ENCODE peak calls at places on chromosomes 1 and 21, in five cellular contexts. D is transverse colon, B is adrenal gland, J is esophagus squamous epithelium, L is prostate gland. P is an unnamed sample.

GRCh38 chr21:42574234-42575027 is 60.8 kb downstream of the SLC37A1 start:
- DNase-seq in L (no peak), D (peak), J (no peak), B (peak), P (peak)

GRCh38 chr1:9207086-9207485 is 27.5 kb upstream of the H6PD start:
- DNase-seq in D (no peak), B (no peak), L (no peak), J (no peak), P (no peak)

GRCh38 chr1:94962745-94963265 is 35.9 kb upstream of the CNN3 start:
- DNase-seq in D (peak), B (peak), L (peak), J (no peak), P (peak)

GRCh38 chr1:206469411-206469932 is 804 bp upstream of the IKBKE start:
- DNase-seq in L (no peak), J (no peak), D (peak), B (no peak), P (no peak)

GRCh38 chr1:198141668-198142351 is 15.0 kb upstream of the NEK7 start:
- DNase-seq in L (no peak), D (no peak), B (no peak), J (no peak), P (no peak)

GRCh38 chr1:2229032-2229920 is 1.2 kb downstream of the SKI start:
- DNase-seq in B (peak), D (peak), J (no peak), L (peak), P (peak)

GRCh38 chr1:63955746-63956145 is 181.9 kb downstream of the ROR1 start:
- DNase-seq in J (no peak), B (peak), L (no peak), D (no peak), P (no peak)

GRCh38 chr1:17013598-17014320 is 2.0 kb upstream of the ATP13A2 start:
- DNase-seq in B (no peak), D (peak), J (no peak), L (no peak), P (no peak)

GRCh38 chr21:33855190-33855589 is 60.4 kb downstream of the ATP5PO start:
- DNase-seq in J (no peak), L (no peak), B (no peak), D (no peak), P (no peak)

DNA sequence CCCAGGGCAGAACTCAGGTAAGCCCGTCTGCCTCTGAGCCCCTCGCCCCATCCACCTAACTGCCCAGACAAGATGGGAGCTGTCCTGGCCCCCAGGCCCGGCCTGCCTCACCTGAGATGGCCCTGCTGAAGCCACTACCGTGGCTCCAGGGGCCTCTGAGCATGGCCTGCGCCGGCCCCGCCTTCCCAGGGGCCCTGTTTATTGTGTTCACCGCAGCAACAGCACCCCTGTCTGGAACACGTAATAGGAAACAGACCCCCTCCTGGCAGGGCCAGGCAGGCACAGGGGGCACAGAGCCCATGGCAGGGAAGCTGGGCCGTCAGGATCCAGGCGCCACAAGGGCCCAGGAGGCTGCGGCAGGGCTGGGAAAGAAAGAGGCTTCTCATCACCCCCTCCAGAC is 62.4 kb downstream of the ARHGEF16 start:
- DNase-seq in B (no peak), J (no peak), D (no peak), L (no peak), P (no peak)
- H3K4me3 ChIP-seq in B (no peak), J (no peak), D (no peak), L (no peak), P (no peak)

GRCh38 chr1:36224537-36225297 is 474 bp downstream of the THRAP3 start:
- DNase-seq in B (peak), D (no peak), J (no peak), L (no peak), P (no peak)

GRCh38 chr1:36222481-36223372 is 1.5 kb upstream of the THRAP3 start:
- DNase-seq in J (no peak), L (no peak), D (peak), B (no peak), P (no peak)

GRCh38 chr1:36223996-36224536 is at the start of gene THRAP3:
- DNase-seq in B (peak), L (peak), J (peak), D (peak), P (peak)

GRCh38 chr1:36225298-36225899 is 1.2 kb downstream of the THRAP3 start:
- DNase-seq in J (no peak), D (no peak), L (no peak), B (no peak), P (no peak)

GRCh38 chr1:36223373-36223995 is 759 bp upstream of the THRAP3 start:
- DNase-seq in L (peak), D (peak), J (no peak), B (no peak), P (peak)
- TF ChIP-seq POLR2A in L (peak), D (no peak), J (no peak), B (no peak), P (no peak)

GRCh38 chr1:228689255-228689654 is 46.0 kb upstream of the RHOU start:
- DNase-seq in L (no peak), D (no peak), J (no peak), B (no peak), P (no peak)

GRCh38 chr1:228687562-228687961 is 47.7 kb upstream of the RHOU start:
- DNase-seq in B (no peak), L (no peak), J (no peak), D (no peak), P (no peak)

GRCh38 chr1:228683428-228683827 is 51.9 kb upstream of the RHOU start:
- DNase-seq in L (no peak), J (no peak), D (no peak), B (no peak), P (no peak)

GRCh38 chr1:228684609-228685008 is 50.7 kb upstream of the RHOU start:
- DNase-seq in J (no peak), D (no peak), B (no peak), L (no peak), P (peak)

GRCh38 chr1:228685081-228685480 is 50.2 kb upstream of the RHOU start:
- DNase-seq in L (no peak), D (no peak), B (no peak), J (no peak), P (no peak)
- H3K4me3 ChIP-seq in L (no peak), D (no peak), B (no peak), J (no peak), P (no peak)

GRCh38 chr1:35563166-35563565 is 5.6 kb downstream of the NCDN start:
- DNase-seq in B (peak), D (no peak), J (no peak), L (no peak), P (no peak)

GRCh38 chr1:35564037-35564883 is 6.7 kb downstream of the NCDN start:
- DNase-seq in B (peak), L (peak), D (peak), J (no peak), P (peak)

GRCh38 chr1:35564884-35565741 is 7.5 kb downstream of the NCDN start:
- DNase-seq in D (no peak), J (no peak), L (no peak), B (peak), P (no peak)

GRCh38 chr1:35567947-35568558 is 5.1 kb upstream of the TFAP2E start:
- DNase-seq in B (no peak), D (no peak), J (no peak), L (no peak), P (no peak)

GRCh38 chr1:35565742-35566133 is 7.4 kb upstream of the TFAP2E start:
- DNase-seq in L (no peak), J (no peak), D (no peak), B (peak), P (no peak)
- TF ChIP-seq POLR2A in L (no peak), J (no peak), D (no peak), B (no peak), P (no peak)

GRCh38 chr1:40039757-40040510 is 595 bp upstream of the CAP1 start:
- DNase-seq in J (peak), L (peak), D (peak), B (peak), P (peak)

GRCh38 chr1:40038693-40039092 is 1.8 kb upstream of the CAP1 start:
- DNase-seq in J (no peak), D (no peak), L (no peak), B (no peak), P (no peak)

GRCh38 chr1:40039245-40039756 is 1.2 kb upstream of the CAP1 start:
- DNase-seq in D (no peak), L (peak), B (peak), J (no peak), P (peak)

GRCh38 chr1:40034869-40035268 is 5.7 kb upstream of the CAP1 start:
- DNase-seq in J (no peak), B (no peak), D (no peak), L (no peak), P (no peak)

GRCh38 chr1:40036574-40036973 is 4.0 kb upstream of the CAP1 start:
- DNase-seq in D (peak), L (peak), J (no peak), B (peak), P (peak)
- H3K4me3 ChIP-seq in D (no peak), L (no peak), J (no peak), B (no peak), P (no peak)

GRCh38 chr1:107057197-107058133 is 991 bp downstream of the PRMT6 start:
- DNase-seq in J (no peak), L (peak), B (peak), D (peak), P (peak)

GRCh38 chr1:107051266-107051665 is 5.2 kb upstream of the PRMT6 start:
- DNase-seq in J (no peak), B (no peak), D (no peak), L (no peak), P (no peak)

GRCh38 chr1:107061886-107062285 is 5.4 kb downstream of the PRMT6 start:
- DNase-seq in D (no peak), B (no peak), J (no peak), L (no peak), P (no peak)

GRCh38 chr1:107058245-107059032 is 2.0 kb downstream of the PRMT6 start:
- DNase-seq in B (no peak), J (no peak), D (no peak), L (no peak), P (no peak)

GRCh38 chr1:107056426-107057196 is at the start of gene PRMT6:
- DNase-seq in J (peak), L (peak), B (peak), D (peak), P (peak)
- TF ChIP-seq POLR2A in J (no peak), L (peak), B (peak), D (peak), P (peak)

P was measured in testis.